ENCODE peak calls at places on chromosomes 1 and 21, in six cellular contexts. V is erythroblast, Z is EH, K is HCT116, W is NCI-H2029, F is cerebellar nuclear complex. U is an unnamed sample.

GRCh38 chr1:11918779-11919519 is 7.3 kb downstream of the KIAA2013 start:
- DNase-seq in W (no peak), K (no peak), Z (peak), V (no peak), F (no peak), U (peak)

GRCh38 chr1:39561321-39561720 is 15.3 kb downstream of the PABPC4 start:
- DNase-seq in K (no peak), Z (no peak), W (no peak), F (no peak), V (no peak), U (no peak)

GRCh38 chr1:85911742-85912141 is 203.5 kb upstream of the ZNHIT6 start:
- DNase-seq in V (no peak), K (peak), Z (peak), W (no peak), F (no peak), U (peak)

GRCh38 chr1:1894354-1895049 is 3.6 kb upstream of the GNB1 start:
- DNase-seq in F (no peak), V (no peak), W (no peak), K (no peak), Z (no peak), U (no peak)

GRCh38 chr21:46126321-46127238 is 28.7 kb downstream of the COL6A2 start:
- DNase-seq in F (no peak), V (no peak), K (no peak), W (no peak), Z (no peak), U (no peak)

GRCh38 chr1:7315946-7316345 is 455.1 kb upstream of the VAMP3 start:
- DNase-seq in Z (no peak), K (no peak), W (no peak), V (no peak), F (no peak), U (no peak)

GRCh38 chr1:17201201-17202021 is 3.5 kb upstream of the PADI1 start:
- DNase-seq in Z (no peak), V (no peak), K (no peak), W (no peak), F (no peak), U (peak)

GRCh38 chr1:210143465-210144062 is 89.0 kb upstream of the SERTAD4 start:
- DNase-seq in V (peak), F (no peak), Z (peak), W (peak), K (peak), U (peak)

GRCh38 chr1:16430598-16430997 is 6.6 kb downstream of the SPATA21 start:
- DNase-seq in W (no peak), Z (peak), V (no peak), K (peak), F (no peak), U (no peak)

GRCh38 chr1:47031059-47031458 is 7.6 kb downstream of the CYP4X1 start:
- DNase-seq in W (peak), V (no peak), K (no peak), F (no peak), Z (peak), U (peak)

GRCh38 chr1:33168556-33169289 is 13.1 kb downstream of the TRIM62 start:
- DNase-seq in W (no peak), F (no peak), Z (peak), V (no peak), K (no peak), U (no peak)

GRCh38 chr21:46145159-46145839 is 10.1 kb downstream of the FTCD start:
- DNase-seq in Z (no peak), V (no peak), K (no peak), F (no peak), W (no peak), U (no peak)

GRCh38 chr1:228827026-228827425 is 91.7 kb downstream of the RHOU start:
- DNase-seq in V (no peak), Z (no peak), K (no peak), F (no peak), W (no peak), U (no peak)

GRCh38 chr1:247487057-247487456 is 29.2 kb upstream of the OR2B11 start:
- DNase-seq in K (peak), V (peak), Z (peak), W (no peak), F (no peak), U (peak)

GRCh38 chr1:234226106-234226818 is 147.0 kb upstream of the COA6 start:
- DNase-seq in Z (no peak), W (no peak), F (no peak), V (no peak), K (no peak), U (no peak)

GRCh38 chr1:205335692-205336091 is 14.1 kb upstream of the NUAK2 start:
- DNase-seq in Z (peak), W (peak), K (peak), V (peak), F (peak), U (peak)

GRCh38 chr1:227170361-227171166 is 147.7 kb downstream of the CDC42BPA start:
- DNase-seq in W (no peak), K (no peak), V (peak), F (no peak), Z (peak), U (no peak)

GRCh38 chr1:190179817-190180216 is 297.8 kb downstream of the BRINP3 start:
- DNase-seq in Z (no peak), K (no peak), V (no peak), W (no peak), F (no peak), U (no peak)

U was measured in renal cortical epithelial cell.